ENCODE peak calls at places on chromosomes 16 and 17, in ten cellular contexts. X is suprapubic skin, L is A549, U is transverse colon, R is stomach, P is upper lobe of left lung, H is HepG2, K is ovary, W is SK-N-SH, I is K562. S is an unnamed sample.

GRCh38 chr16:30407794-30408534 is 558 bp downstream of the ZNF771 start:
- DNase-seq in X (no peak), L (no peak), U (no peak), R (no peak), P (no peak), H (no peak), K (no peak), W (no peak), I (no peak), S (no peak)

GRCh38 chr16:3945751-3946603 is 65.5 kb upstream of the CREBBP start:
- DNase-seq in X (peak; percentile 68), L (peak; percentile 60), U (peak; percentile 45), R (peak; percentile 60), P (no peak), H (peak; percentile 20), K (peak; percentile 57), W (no peak), I (no peak), S (no peak)

GRCh38 chr16:82007189-82007588 is 4.1 kb downstream of the SDR42E1 start:
- DNase-seq in X (no peak), L (no peak), U (no peak), R (no peak), P (no peak), H (no peak), K (no peak), W (no peak), I (no peak), S (no peak)

GRCh38 chr17:45923511-45924268 is 29.3 kb downstream of the MAPT start:
- DNase-seq in X (no peak), L (no peak), U (no peak), R (no peak), P (no peak), H (peak; percentile 86), K (no peak), W (no peak), I (no peak), S (no peak)

GRCh38 chr17:59165933-59166342 is 10.4 kb downstream of the PRR11 start:
- DNase-seq in X (peak; percentile 71), L (peak; percentile 68), U (peak; percentile 41), R (peak; percentile 47), P (no peak), H (peak; percentile 67), K (no peak), W (peak; percentile 76), I (peak; percentile 18), S (no peak)

GRCh38 chr17:77510133-77510796 is 369.5 kb downstream of the SEC14L1 start:
- DNase-seq in X (no peak), L (no peak), U (no peak), R (no peak), P (no peak), H (no peak), K (no peak), W (no peak), I (no peak), S (peak; percentile 45)

GRCh38 chr17:80941743-80942211 is 49.9 kb upstream of the CHMP6 start:
- DNase-seq in X (no peak), L (no peak), U (no peak), R (no peak), P (peak; percentile 86), H (no peak), K (peak; percentile 67), W (no peak), I (no peak), S (peak; percentile 84)

GRCh38 chr17:51672058-51672457 is 411.7 kb downstream of the UTP18 start:
- DNase-seq in X (no peak), L (no peak), U (peak; percentile 62), R (no peak), P (no peak), H (no peak), K (no peak), W (no peak), I (no peak), S (no peak)

GRCh38 chr16:11253009-11253994 is 2.7 kb downstream of the SOCS1 start:
- DNase-seq in X (no peak), L (no peak), U (no peak), R (no peak), P (peak; percentile 31), H (no peak), K (no peak), W (no peak), I (peak; percentile 39), S (no peak)

GRCh38 chr16:21023509-21024202 is 123.1 kb downstream of the LYRM1 start:
- DNase-seq in X (no peak), L (no peak), U (peak; percentile 11), R (peak; percentile 43), P (no peak), H (no peak), K (no peak), W (no peak), I (no peak), S (no peak)

GRCh38 chr17:17781591-17782424 is 55.0 kb downstream of the SREBF1 start:
- DNase-seq in X (no peak), L (peak; percentile 43), U (peak; percentile 65), R (peak; percentile 84), P (peak; percentile 91), H (no peak), K (peak; percentile 87), W (peak; percentile 81), I (no peak), S (peak; percentile 95)

DNA sequence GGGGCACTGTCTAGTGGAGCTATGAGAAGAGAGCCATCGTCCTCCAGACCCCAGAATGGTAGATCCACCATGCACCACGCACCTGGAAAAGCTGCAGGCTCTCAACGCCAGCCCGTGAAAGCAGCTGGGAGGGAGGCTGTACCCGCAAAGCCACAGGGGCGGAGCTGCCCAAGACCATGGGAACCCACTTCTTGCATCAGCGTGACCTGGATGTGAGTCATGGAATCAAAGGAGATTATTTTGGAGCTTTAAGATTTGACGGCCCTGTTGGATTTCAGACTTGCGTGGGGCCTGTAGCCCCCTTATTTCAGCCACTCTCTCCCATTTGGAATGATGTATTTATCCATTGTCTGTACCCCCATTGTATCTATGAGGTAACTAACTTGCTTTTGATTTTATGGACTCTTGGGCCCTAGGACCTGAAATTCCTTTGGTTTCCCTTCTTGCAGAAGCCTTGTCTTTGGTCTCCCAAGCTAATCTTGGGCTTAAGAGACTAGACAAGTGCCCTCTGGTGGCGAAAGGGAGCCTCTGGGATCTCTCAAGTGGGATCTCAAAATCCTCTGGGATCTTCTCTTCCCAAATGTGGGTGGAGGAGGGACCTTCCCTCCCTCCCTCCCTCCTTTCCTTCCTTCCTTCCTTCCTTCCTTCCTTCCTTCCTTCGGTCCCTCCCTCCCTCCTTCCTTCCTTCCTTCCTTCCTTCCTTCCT is 58.2 kb upstream of the HAPSTR1 start:
- DNase-seq in X (no peak), L (peak; percentile 81), U (peak; percentile 59), R (peak; percentile 64), P (no peak), H (peak; percentile 76), K (no peak), W (peak; percentile 57), I (peak; percentile 36), S (no peak)
- TF ChIP-seq EP300 in X (no peak), L (no peak), U (no peak), R (no peak), P (no peak), H (no peak), K (no peak), W (no peak), I (no peak), S (no peak)

GRCh38 chr17:79888009-79888540 is 48.8 kb upstream of the CBX4 start:
- DNase-seq in X (no peak), L (no peak), U (no peak), R (no peak), P (no peak), H (no peak), K (no peak), W (no peak), I (no peak), S (no peak)
- TF ChIP-seq EP300 in X (no peak), L (no peak), U (no peak), R (no peak), P (no peak), H (no peak), K (no peak), W (no peak), I (no peak), S (no peak)

GRCh38 chr17:8724451-8724850 is 20.2 kb downstream of the CCDC42 start:
- DNase-seq in X (no peak), L (no peak), U (no peak), R (no peak), P (no peak), H (peak; percentile 12), K (no peak), W (no peak), I (no peak), S (no peak)

GRCh38 chr17:8713878-8714277 is 30.8 kb downstream of the CCDC42 start:
- DNase-seq in X (no peak), L (no peak), U (no peak), R (no peak), P (no peak), H (no peak), K (no peak), W (no peak), I (no peak), S (no peak)

GRCh38 chr17:8718001-8718563 is 26.6 kb downstream of the CCDC42 start:
- DNase-seq in X (no peak), L (no peak), U (no peak), R (no peak), P (peak; percentile 78), H (no peak), K (no peak), W (no peak), I (no peak), S (peak; percentile 43)

GRCh38 chr17:8720596-8720995 is 24.0 kb downstream of the CCDC42 start:
- DNase-seq in X (no peak), L (no peak), U (no peak), R (no peak), P (no peak), H (no peak), K (no peak), W (no peak), I (no peak), S (peak; percentile 4)

GRCh38 chr17:8719291-8720246 is 25.1 kb downstream of the CCDC42 start:
- DNase-seq in X (no peak), L (no peak), U (no peak), R (no peak), P (no peak), H (no peak), K (no peak), W (no peak), I (no peak), S (no peak)
- TF ChIP-seq EP300 in X (no peak), L (no peak), U (no peak), R (no peak), P (no peak), H (no peak), K (no peak), W (no peak), I (no peak), S (no peak)

DNA sequence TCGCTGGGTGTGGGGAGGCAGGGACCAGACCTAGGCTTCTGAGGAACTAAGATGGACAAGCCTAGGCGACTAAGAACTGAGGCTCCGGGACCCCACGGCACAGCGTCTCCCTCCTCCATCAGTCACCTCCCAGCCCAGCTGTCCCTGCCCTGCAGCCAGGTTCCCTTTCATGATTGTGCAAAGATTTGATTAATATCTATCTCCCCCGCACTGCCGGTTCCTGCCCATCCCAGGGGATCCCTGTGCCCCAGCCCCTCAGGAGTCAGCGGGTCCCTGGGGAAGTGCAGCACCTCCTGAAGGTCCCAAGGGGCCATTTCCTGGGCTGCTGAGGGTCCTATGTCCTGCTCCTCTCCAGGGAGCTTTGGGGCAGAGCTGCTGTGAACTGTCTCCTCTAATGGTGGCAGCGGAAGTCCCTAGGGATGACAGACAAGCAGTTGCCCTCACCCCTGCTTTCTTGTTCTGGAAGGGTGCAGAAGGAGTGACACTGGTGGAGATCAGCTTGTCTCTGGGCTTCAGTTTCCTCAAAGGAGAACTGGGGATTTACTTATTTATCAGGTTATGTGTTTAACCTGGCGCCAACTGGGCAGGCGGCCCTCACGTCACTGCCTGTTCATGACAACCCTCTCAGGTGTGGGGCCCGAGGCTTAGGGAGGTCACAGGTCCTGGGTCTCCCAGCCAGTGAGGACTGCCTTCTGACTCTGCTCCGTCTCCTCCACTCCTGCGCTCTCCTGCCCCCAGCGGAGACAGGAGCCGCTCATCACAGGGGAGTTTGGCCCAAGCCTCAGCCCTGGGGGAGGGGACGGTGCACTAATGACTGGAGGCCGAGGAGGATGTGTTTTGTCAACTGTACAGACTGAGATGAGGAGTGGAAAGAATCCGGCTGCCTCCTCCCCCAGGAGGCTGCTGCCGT is 1.9 kb upstream of the C16orf74 start:
- DNase-seq in X (no peak), L (no peak), U (peak; percentile 46), R (peak; percentile 81), P (no peak), H (peak; percentile 49), K (peak; percentile 26), W (peak; percentile 54), I (peak; percentile 69), S (peak; percentile 78)
- TF ChIP-seq EP300 in X (no peak), L (no peak), U (no peak), R (no peak), P (no peak), H (no peak), K (no peak), W (no peak), I (no peak), S (no peak)

S was measured in sigmoid colon.